ENCODE peak calls at places on chromosomes 7 and 10, in ten cellular contexts. X, C, U, B, F, Y, Z, W, Q and H are unnamed samples.

GRCh38 chr7:46512901-46513431 is 591.9 kb upstream of the IGFBP3 start:
- DNase-seq in X (no peak), C (peak), U (no peak), B (no peak), F (no peak), Y (no peak), Z (no peak), W (peak), Q (no peak), H (no peak)

GRCh38 chr7:34096135-34096775 is 190.9 kb downstream of the BMPER start:
- DNase-seq in X (no peak), C (peak), U (peak), B (no peak), F (peak), Y (peak), Z (no peak), W (peak), Q (peak), H (no peak)

GRCh38 chr7:30175171-30175570 is 40.4 kb downstream of the MTURN start:
- DNase-seq in X (no peak), C (no peak), U (no peak), B (no peak), F (no peak), Y (no peak), Z (no peak), W (no peak), Q (no peak), H (no peak)

GRCh38 chr10:70672993-70673928 is 955 bp downstream of the ADAMTS14 start:
- DNase-seq in X (peak), C (no peak), U (no peak), B (peak), F (no peak), Y (no peak), Z (no peak), W (peak), Q (no peak), H (no peak)

GRCh38 chr10:107741976-107742375 is 577.5 kb upstream of the SORCS1 start:
- DNase-seq in X (no peak), C (no peak), U (no peak), B (no peak), F (no peak), Y (no peak), Z (no peak), W (no peak), Q (no peak), H (no peak)

GRCh38 chr10:62270020-62270419 is 1.4 kb upstream of the RTKN2 start:
- DNase-seq in X (no peak), C (no peak), U (no peak), B (no peak), F (no peak), Y (no peak), Z (no peak), W (no peak), Q (no peak), H (no peak)

GRCh38 chr10:23015021-23015707 is 80.2 kb upstream of the MSRB2 start:
- DNase-seq in X (no peak), C (no peak), U (no peak), B (no peak), F (no peak), Y (no peak), Z (peak), W (no peak), Q (no peak), H (no peak)

GRCh38 chr7:34652784-34653183 is 5.2 kb upstream of the NPSR1 start:
- DNase-seq in X (no peak), C (no peak), U (no peak), B (no peak), F (no peak), Y (no peak), Z (no peak), W (no peak), Q (no peak), H (no peak)

GRCh38 chr7:28469562-28469961 is 57.2 kb downstream of the CREB5 start:
- DNase-seq in X (no peak), C (no peak), U (no peak), B (no peak), F (no peak), Y (no peak), Z (no peak), W (no peak), Q (no peak), H (no peak)

GRCh38 chr10:82538272-82538671 is 663.3 kb downstream of the NRG3 start:
- DNase-seq in X (no peak), C (no peak), U (no peak), B (no peak), F (no peak), Y (no peak), Z (no peak), W (no peak), Q (no peak), H (no peak)

GRCh38 chr7:121019018-121019417 is 30.5 kb downstream of the CPED1 start:
- DNase-seq in X (no peak), C (no peak), U (peak), B (no peak), F (no peak), Y (no peak), Z (no peak), W (peak), Q (no peak), H (no peak)

GRCh38 chr7:130930260-130930659 is 196.3 kb upstream of the KLF14 start:
- DNase-seq in X (no peak), C (peak), U (no peak), B (peak), F (no peak), Y (no peak), Z (no peak), W (no peak), Q (no peak), H (no peak)

GRCh38 chr7:127460077-127460476 is 67.6 kb upstream of the ZNF800 start:
- DNase-seq in X (no peak), C (no peak), U (no peak), B (no peak), F (no peak), Y (no peak), Z (no peak), W (no peak), Q (no peak), H (no peak)

GRCh38 chr10:137031-137430 is 1.8 kb downstream of the ZMYND11 start:
- DNase-seq in X (peak), C (peak), U (peak), B (no peak), F (no peak), Y (no peak), Z (peak), W (peak), Q (no peak), H (no peak)

GRCh38 chr7:79096361-79096805 is 357.1 kb downstream of the MAGI2 start:
- DNase-seq in X (no peak), C (no peak), U (no peak), B (no peak), F (no peak), Y (no peak), Z (no peak), W (no peak), Q (no peak), H (no peak)

GRCh38 chr7:1094870-1095269 is 7.0 kb downstream of the GPER1 start:
- DNase-seq in X (no peak), C (no peak), U (no peak), B (peak), F (no peak), Y (no peak), Z (no peak), W (no peak), Q (no peak), H (no peak)

GRCh38 chr10:77889277-77889903 is 37.2 kb downstream of the DLG5 start:
- DNase-seq in X (no peak), C (no peak), U (no peak), B (no peak), F (peak), Y (no peak), Z (no peak), W (no peak), Q (peak), H (no peak)

GRCh38 chr10:126439947-126440346 is 51.7 kb upstream of the ADAM12 start:
- DNase-seq in X (no peak), C (peak), U (no peak), B (no peak), F (no peak), Y (no peak), Z (no peak), W (no peak), Q (no peak), H (no peak)

GRCh38 chr7:35565927-35566326 is 129.0 kb downstream of the HERPUD2 start:
- DNase-seq in X (no peak), C (no peak), U (no peak), B (no peak), F (no peak), Y (no peak), Z (no peak), W (peak), Q (no peak), H (no peak)

GRCh38 chr7:95840953-95841950 is 68.9 kb downstream of the DYNC1I1 start:
- DNase-seq in X (no peak), C (peak), U (peak), B (no peak), F (no peak), Y (no peak), Z (peak), W (no peak), Q (no peak), H (no peak)

GRCh38 chr10:62907470-62908212 is 91.5 kb upstream of the EGR2 start:
- DNase-seq in X (no peak), C (no peak), U (no peak), B (no peak), F (no peak), Y (no peak), Z (peak), W (no peak), Q (no peak), H (no peak)

GRCh38 chr10:3668276-3668960 is 116.6 kb downstream of the KLF6 start:
- DNase-seq in X (peak), C (no peak), U (peak), B (no peak), F (peak), Y (no peak), Z (no peak), W (peak), Q (peak), H (peak)

GRCh38 chr10:121070257-121070656 is 219.1 kb downstream of the WDR11 start:
- DNase-seq in X (no peak), C (peak), U (peak), B (no peak), F (no peak), Y (no peak), Z (peak), W (no peak), Q (no peak), H (no peak)

GRCh38 chr10:102546606-102547310 is 43.0 kb downstream of the SUFU start:
- DNase-seq in X (no peak), C (no peak), U (peak), B (no peak), F (no peak), Y (peak), Z (no peak), W (no peak), Q (no peak), H (no peak)

GRCh38 chr7:39130740-39131538 is 153.2 kb downstream of the POU6F2 start:
- DNase-seq in X (peak), C (no peak), U (no peak), B (no peak), F (peak), Y (no peak), Z (no peak), W (no peak), Q (peak), H (no peak)

GRCh38 chr10:126092806-126093205 is 196.4 kb downstream of the FANK1 start:
- DNase-seq in X (no peak), C (no peak), U (no peak), B (no peak), F (no peak), Y (no peak), Z (no peak), W (peak), Q (no peak), H (no peak)

GRCh38 chr7:22386865-22387264 is 29.9 kb upstream of the RAPGEF5 start:
- DNase-seq in X (no peak), C (no peak), U (no peak), B (no peak), F (no peak), Y (no peak), Z (peak), W (no peak), Q (no peak), H (no peak)

GRCh38 chr10:21159669-21160068 is 262.6 kb upstream of the NEBL start:
- DNase-seq in X (no peak), C (no peak), U (no peak), B (no peak), F (no peak), Y (no peak), Z (no peak), W (no peak), Q (no peak), H (no peak)

GRCh38 chr7:6640246-6640721 is 3.2 kb downstream of the ZNF316 start:
- DNase-seq in X (peak), C (peak), U (peak), B (no peak), F (no peak), Y (no peak), Z (no peak), W (peak), Q (no peak), H (no peak)

GRCh38 chr7:76397409-76398183 is 11.9 kb downstream of the SSC4D start:
- DNase-seq in X (peak), C (peak), U (peak), B (peak), F (peak), Y (peak), Z (peak), W (peak), Q (peak), H (no peak)

GRCh38 chr10:86688398-86688921 is 20.1 kb downstream of the LDB3 start:
- DNase-seq in X (peak), C (peak), U (peak), B (peak), F (peak), Y (no peak), Z (peak), W (peak), Q (peak), H (peak)

GRCh38 chr10:102673961-102674511 is 29.8 kb downstream of the TRIM8 start:
- DNase-seq in X (peak), C (no peak), U (no peak), B (no peak), F (peak), Y (peak), Z (no peak), W (peak), Q (no peak), H (no peak)

GRCh38 chr10:88070080-88070880 is 206.9 kb downstream of the PTEN start:
- DNase-seq in X (no peak), C (peak), U (peak), B (no peak), F (no peak), Y (no peak), Z (peak), W (peak), Q (no peak), H (no peak)

DNA sequence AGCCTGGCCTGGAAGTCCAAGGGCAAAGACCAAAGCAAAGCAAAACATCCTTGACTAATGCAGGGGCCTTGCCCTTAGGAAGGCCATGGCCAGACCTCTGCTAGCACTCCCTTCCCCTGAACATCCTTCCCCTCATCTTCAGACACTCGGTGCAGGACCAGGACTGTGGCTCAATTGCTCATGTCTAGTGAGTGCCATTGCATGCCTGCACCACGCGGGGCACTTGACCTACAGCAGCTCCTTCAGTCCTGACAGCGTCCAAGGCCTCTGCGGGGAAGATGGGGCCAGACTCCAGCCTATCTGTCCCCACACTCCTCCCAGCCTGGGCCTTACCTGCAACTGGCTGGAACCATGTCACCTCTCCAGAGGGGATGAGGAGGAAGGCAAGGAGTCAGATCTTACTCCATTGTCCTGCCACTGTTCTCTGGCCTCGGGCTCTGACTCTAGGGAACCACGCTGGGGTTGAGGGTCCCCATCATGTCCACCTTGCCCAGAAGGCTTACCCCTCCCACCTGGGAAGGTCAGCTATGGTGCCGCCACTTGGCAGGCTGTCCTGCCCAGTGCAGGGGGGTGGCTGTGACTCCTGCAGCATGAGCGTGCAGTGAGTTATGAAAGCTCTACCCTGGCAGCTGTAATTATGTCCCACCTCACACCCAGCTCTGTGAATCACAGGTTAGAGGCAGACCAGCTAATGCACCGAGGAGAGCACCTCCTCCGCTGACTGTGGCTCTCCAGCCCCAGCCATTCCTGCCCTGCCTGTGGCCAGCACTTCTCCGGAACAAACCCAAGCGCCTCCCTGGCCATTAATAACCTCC is 16.1 kb downstream of the DRGX start:
- DNase-seq in X (no peak), C (peak), U (peak), B (no peak), F (no peak), Y (no peak), Z (peak), W (no peak), Q (no peak), H (no peak)
- TF ChIP-seq CTCF in X (peak), C (no peak), U (peak), B (peak), F (no peak), Y (no peak), Z (peak), W (peak), Q (no peak), H (no peak)

DNA sequence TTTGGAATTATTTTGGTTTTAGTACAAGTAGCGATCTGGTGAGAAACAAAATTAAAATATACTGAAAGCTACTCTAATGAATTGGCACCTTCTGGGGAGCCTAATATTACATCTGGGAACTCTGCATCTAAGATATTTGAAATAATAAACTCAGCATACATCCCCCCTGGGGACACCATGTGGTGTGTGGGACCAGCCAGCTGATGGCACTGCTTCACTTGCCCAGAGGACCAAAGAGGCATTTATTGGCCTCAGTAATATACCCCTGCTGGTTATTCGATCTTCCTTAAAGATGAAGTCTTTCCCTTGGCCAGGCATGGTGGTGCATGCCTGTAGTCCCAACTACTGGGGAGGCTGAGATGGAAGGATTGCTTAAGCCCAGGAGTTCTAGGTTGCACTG is 195.1 kb upstream of the AUTS2 start:
- DNase-seq in X (peak), C (peak), U (peak), B (no peak), F (no peak), Y (no peak), Z (peak), W (no peak), Q (no peak), H (no peak)
- TF ChIP-seq CTCF in X (peak), C (no peak), U (peak), B (peak), F (peak), Y (peak), Z (peak), W (no peak), Q (peak), H (no peak)

GRCh38 chr10:125041856-125042506 is 100.1 kb downstream of the ZRANB1 start:
- DNase-seq in X (no peak), C (no peak), U (no peak), B (no peak), F (no peak), Y (no peak), Z (no peak), W (no peak), Q (no peak), H (no peak)

GRCh38 chr10:125038637-125039036 is 96.7 kb downstream of the ZRANB1 start:
- DNase-seq in X (no peak), C (peak), U (peak), B (no peak), F (peak), Y (peak), Z (peak), W (no peak), Q (peak), H (no peak)

GRCh38 chr10:125037145-125037544 is 95.2 kb downstream of the ZRANB1 start:
- DNase-seq in X (no peak), C (peak), U (no peak), B (peak), F (peak), Y (peak), Z (no peak), W (peak), Q (peak), H (no peak)

GRCh38 chr10:125035588-125036298 is 93.8 kb downstream of the ZRANB1 start:
- DNase-seq in X (no peak), C (no peak), U (no peak), B (no peak), F (no peak), Y (no peak), Z (no peak), W (no peak), Q (no peak), H (no peak)

DNA sequence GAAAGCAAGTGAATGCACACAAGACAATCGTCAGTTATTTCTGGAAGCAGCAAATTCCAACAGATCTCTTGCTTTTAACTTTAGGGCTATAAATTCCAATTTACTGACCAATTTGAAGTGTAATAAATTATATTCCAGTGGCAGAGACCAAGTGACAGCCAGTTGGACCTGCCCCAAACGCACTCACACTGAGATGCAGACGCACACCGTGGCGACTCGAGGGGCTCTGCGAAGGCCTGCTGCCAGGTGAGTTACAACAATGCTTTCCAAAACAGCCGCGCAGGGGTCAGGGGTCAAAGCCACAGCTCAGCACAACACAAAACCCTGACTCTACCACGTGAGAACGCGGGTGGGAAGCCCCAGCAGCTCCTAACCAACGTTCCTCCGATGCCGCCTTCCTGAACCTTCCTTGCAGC is 97.4 kb downstream of the ZRANB1 start:
- DNase-seq in X (no peak), C (no peak), U (no peak), B (no peak), F (peak), Y (no peak), Z (no peak), W (no peak), Q (no peak), H (no peak)
- TF ChIP-seq CTCF in X (no peak), C (no peak), U (no peak), B (no peak), F (no peak), Y (no peak), Z (no peak), W (no peak), Q (no peak), H (no peak)

GRCh38 chr7:80732635-80733034 is 94.2 kb downstream of the CD36 start:
- DNase-seq in X (peak), C (peak), U (peak), B (no peak), F (no peak), Y (no peak), Z (peak), W (no peak), Q (no peak), H (no peak)
- TF ChIP-seq CTCF in X (peak), C (peak), U (peak), B (no peak), F (no peak), Y (no peak), Z (peak), W (peak), Q (no peak), H (peak)

GRCh38 chr10:90658791-90659190 is 199.0 kb downstream of the HTR7 start:
- DNase-seq in X (no peak), C (no peak), U (no peak), B (no peak), F (no peak), Y (no peak), Z (no peak), W (no peak), Q (no peak), H (no peak)
- TF ChIP-seq CTCF in X (no peak), C (no peak), U (no peak), B (no peak), F (no peak), Y (no peak), Z (no peak), W (peak), Q (no peak), H (no peak)

GRCh38 chr7:24835643-24836042 is 78.4 kb upstream of the GSDME start:
- DNase-seq in X (no peak), C (no peak), U (no peak), B (no peak), F (no peak), Y (no peak), Z (no peak), W (no peak), Q (no peak), H (no peak)
- TF ChIP-seq CTCF in X (no peak), C (no peak), U (no peak), B (no peak), F (no peak), Y (no peak), Z (no peak), W (no peak), Q (no peak), H (no peak)